ENCODE peak calls at places on chromosome 10, in eight cellular contexts. R is HFFc6, Z is mesenchymal stem cell, T is kidney, I is HT-29, F is ACHN, S is left lung, J is NCI-H1092 treated with DMSO at 0.1 percent for 48 hours. U is an unnamed sample.

GRCh38 chr10:81874878-81875679 is at the start of gene NRG3:
- DNase-seq in J (no peak), S (no peak), T (peak), F (no peak), Z (no peak), R (no peak), I (no peak), U (no peak)

GRCh38 chr10:130686680-130687300 is 550.6 kb downstream of the GLRX3 start:
- DNase-seq in R (no peak), S (no peak), J (peak), I (peak), F (peak), Z (no peak), T (no peak), U (no peak)

GRCh38 chr10:13213163-13213562 is 21.0 kb downstream of the UCMA start:
- DNase-seq in F (no peak), I (no peak), S (no peak), T (no peak), J (no peak), R (no peak), Z (no peak), U (no peak)

GRCh38 chr10:120702032-120702431 is 149.1 kb upstream of the WDR11 start:
- DNase-seq in F (no peak), T (no peak), R (no peak), J (no peak), I (no peak), S (no peak), Z (no peak), U (no peak)

GRCh38 chr10:114508376-114508775 is 104.1 kb upstream of the AFAP1L2 start:
- DNase-seq in I (no peak), F (no peak), T (no peak), R (no peak), J (no peak), S (no peak), Z (no peak), U (no peak)

GRCh38 chr10:71688256-71688655 is 31.3 kb downstream of the C10orf105 start:
- DNase-seq in S (no peak), R (no peak), F (no peak), I (no peak), Z (no peak), T (no peak), J (no peak), U (no peak)

GRCh38 chr10:62581351-62581750 is 207.2 kb downstream of the ZNF365 start:
- DNase-seq in R (no peak), F (no peak), S (no peak), Z (no peak), T (no peak), I (no peak), J (no peak), U (no peak)

GRCh38 chr10:114526112-114526496 is 121.8 kb upstream of the AFAP1L2 start:
- DNase-seq in S (no peak), I (no peak), T (no peak), Z (peak), J (no peak), R (no peak), F (no peak), U (no peak)

GRCh38 chr10:70656489-70656888 is 15.8 kb upstream of the ADAMTS14 start:
- DNase-seq in F (peak), I (no peak), T (no peak), J (no peak), S (no peak), Z (peak), R (peak), U (peak)

GRCh38 chr10:115827650-115828049 is 445.4 kb downstream of the GFRA1 start:
- DNase-seq in I (no peak), Z (peak), R (peak), J (no peak), T (no peak), S (no peak), F (no peak), U (no peak)

GRCh38 chr10:64041185-64041988 is 520.2 kb downstream of the REEP3 start:
- DNase-seq in S (peak), Z (peak), J (peak), I (peak), F (peak), T (peak), R (peak), U (peak)

GRCh38 chr10:69037489-69037888 is 48.9 kb downstream of the KIFBP start:
- DNase-seq in R (no peak), J (no peak), T (no peak), Z (no peak), I (no peak), S (no peak), F (no peak), U (no peak)

GRCh38 chr10:132965411-132966057 is 23.2 kb upstream of the CFAP46 start:
- DNase-seq in S (no peak), Z (no peak), T (no peak), R (no peak), J (no peak), I (no peak), F (no peak), U (no peak)

GRCh38 chr10:30034433-30035137 is 24.8 kb downstream of the JCAD start:
- DNase-seq in I (no peak), J (no peak), S (no peak), Z (no peak), T (no peak), F (no peak), R (no peak), U (no peak)

GRCh38 chr10:12389154-12389734 is 39.9 kb downstream of the CAMK1D start:
- DNase-seq in T (peak), R (no peak), F (no peak), I (no peak), S (no peak), J (peak), Z (no peak), U (no peak)

GRCh38 chr10:106336874-106337273 is 827.6 kb downstream of the SORCS1 start:
- DNase-seq in T (no peak), Z (no peak), I (no peak), F (no peak), R (no peak), J (no peak), S (no peak), U (no peak)

GRCh38 chr10:125263551-125263950 is 103.2 kb upstream of the CTBP2 start:
- DNase-seq in Z (no peak), I (peak), T (no peak), J (no peak), F (no peak), R (peak), S (no peak), U (no peak)

U was measured in GM04504.